ENCODE peak calls at places on chromosome 14, in ten cellular contexts. One of them, this sample, is unnamed. For H3K4me1, the result is how much of the 10 kb centered on the place peaks cover.

GRCh38 chr14:53144244-53144643 is 8.9 kb downstream of the DDHD1 start:
- DNase-seq in foreskin keratinocyte: no peak
- DNase-seq in uterus: no peak
- DNase-seq in heart left ventricle: no peak
- DNase-seq in cardiac muscle cell: no peak
- DNase-seq in GM23338: no peak
- DNase-seq in mesendoderm: no peak
- DNase-seq in GM23248: no peak
- DNase-seq in spleen: no peak
- DNase-seq in endodermal cell: no peak
- DNase-seq in this sample: no peak

GRCh38 chr14:30796707-30797106 is 77.7 kb upstream of the COCH start:
- DNase-seq in endodermal cell: no peak
- DNase-seq in cardiac muscle cell: no peak
- DNase-seq in GM23248: no peak
- DNase-seq in spleen: no peak
- DNase-seq in heart left ventricle: no peak
- DNase-seq in mesendoderm: no peak
- DNase-seq in GM23338: no peak
- DNase-seq in foreskin keratinocyte: no peak
- DNase-seq in uterus: no peak
- DNase-seq in this sample: no peak

GRCh38 chr14:69605761-69606160 is 5.6 kb upstream of the SUSD6 start:
- DNase-seq in GM23338: no peak
- DNase-seq in spleen: no peak
- DNase-seq in heart left ventricle: no peak
- DNase-seq in foreskin keratinocyte: no peak
- DNase-seq in mesendoderm: no peak
- DNase-seq in cardiac muscle cell: no peak
- DNase-seq in uterus: no peak
- DNase-seq in endodermal cell: no peak
- DNase-seq in GM23248: no peak
- DNase-seq in this sample: no peak

GRCh38 chr14:41419709-41420108 is 187.0 kb upstream of the LRFN5 start:
- DNase-seq in endodermal cell: no peak
- DNase-seq in mesendoderm: no peak
- DNase-seq in cardiac muscle cell: no peak
- DNase-seq in GM23338: no peak
- DNase-seq in heart left ventricle: no peak
- DNase-seq in foreskin keratinocyte: no peak
- DNase-seq in GM23248: no peak
- DNase-seq in uterus: no peak
- DNase-seq in spleen: no peak
- DNase-seq in this sample: no peak

GRCh38 chr14:89340200-89340667 is 76.8 kb downstream of the FOXN3 start:
- DNase-seq in uterus: no peak
- DNase-seq in GM23338: no peak
- DNase-seq in foreskin keratinocyte: peak
- DNase-seq in spleen: no peak
- DNase-seq in mesendoderm: no peak
- DNase-seq in cardiac muscle cell: no peak
- DNase-seq in endodermal cell: no peak
- DNase-seq in GM23248: peak
- DNase-seq in heart left ventricle: no peak
- DNase-seq in this sample: no peak

GRCh38 chr14:30266290-30266689 is 292.7 kb upstream of the G2E3 start:
- DNase-seq in GM23338: peak
- DNase-seq in endodermal cell: no peak
- DNase-seq in heart left ventricle: no peak
- DNase-seq in uterus: no peak
- DNase-seq in spleen: no peak
- DNase-seq in foreskin keratinocyte: no peak
- DNase-seq in GM23248: no peak
- DNase-seq in mesendoderm: peak
- DNase-seq in cardiac muscle cell: no peak
- DNase-seq in this sample: no peak

GRCh38 chr14:105532735-105533141 is 6.4 kb downstream of the TMEM121 start:
- DNase-seq in heart left ventricle: no peak
- DNase-seq in uterus: no peak
- DNase-seq in endodermal cell: peak
- DNase-seq in GM23248: peak
- DNase-seq in spleen: peak
- DNase-seq in cardiac muscle cell: no peak
- DNase-seq in foreskin keratinocyte: no peak
- DNase-seq in GM23338: peak
- DNase-seq in mesendoderm: no peak
- DNase-seq in this sample: no peak

GRCh38 chr14:24095196-24096068 is 1.3 kb downstream of the PCK2 start:
- DNase-seq in GM23248: peak
- DNase-seq in cardiac muscle cell: peak
- DNase-seq in uterus: peak
- DNase-seq in endodermal cell: peak
- DNase-seq in mesendoderm: peak
- DNase-seq in spleen: peak
- DNase-seq in foreskin keratinocyte: no peak
- DNase-seq in heart left ventricle: peak
- DNase-seq in GM23338: peak
- DNase-seq in this sample: no peak

GRCh38 chr14:22370084-22370847 is 218.8 kb downstream of the DAD1 start:
- DNase-seq in cardiac muscle cell: no peak
- DNase-seq in mesendoderm: no peak
- DNase-seq in GM23338: no peak
- DNase-seq in endodermal cell: no peak
- DNase-seq in spleen: no peak
- DNase-seq in foreskin keratinocyte: peak
- DNase-seq in uterus: no peak
- DNase-seq in GM23248: peak
- DNase-seq in heart left ventricle: peak
- DNase-seq in this sample: peak

GRCh38 chr14:66495214-66496098 is 9.3 kb downstream of the CCDC196 start:
- DNase-seq in mesendoderm: peak
- DNase-seq in cardiac muscle cell: peak
- DNase-seq in spleen: no peak
- DNase-seq in endodermal cell: peak
- DNase-seq in uterus: peak
- DNase-seq in GM23338: peak
- DNase-seq in heart left ventricle: peak
- DNase-seq in foreskin keratinocyte: peak
- DNase-seq in GM23248: peak
- DNase-seq in this sample: peak

GRCh38 chr14:73785336-73785833 is 66.2 kb upstream of the PTGR2 start:
- DNase-seq in cardiac muscle cell: no peak
- DNase-seq in spleen: peak
- DNase-seq in GM23248: peak
- DNase-seq in mesendoderm: peak
- DNase-seq in endodermal cell: peak
- DNase-seq in foreskin keratinocyte: no peak
- DNase-seq in GM23338: peak
- DNase-seq in uterus: peak
- DNase-seq in heart left ventricle: no peak
- DNase-seq in this sample: peak

GRCh38 chr14:100538566-100539318 is 48.5 kb downstream of the BEGAIN start:
- DNase-seq in foreskin keratinocyte: no peak
- DNase-seq in uterus: peak
- DNase-seq in heart left ventricle: peak
- DNase-seq in spleen: peak
- DNase-seq in cardiac muscle cell: no peak
- DNase-seq in mesendoderm: no peak
- DNase-seq in endodermal cell: peak
- DNase-seq in GM23248: no peak
- DNase-seq in GM23338: no peak
- DNase-seq in this sample: peak

GRCh38 chr14:75822522-75823288 is 159.1 kb downstream of the TGFB3 start:
- DNase-seq in uterus: no peak
- DNase-seq in heart left ventricle: no peak
- DNase-seq in cardiac muscle cell: no peak
- DNase-seq in endodermal cell: no peak
- DNase-seq in spleen: no peak
- DNase-seq in foreskin keratinocyte: no peak
- DNase-seq in GM23248: peak
- DNase-seq in GM23338: no peak
- DNase-seq in mesendoderm: no peak
- DNase-seq in this sample: no peak

GRCh38 chr14:86602263-86602662 is 1072.3 kb downstream of the FLRT2 start:
- DNase-seq in foreskin keratinocyte: no peak
- DNase-seq in spleen: no peak
- DNase-seq in endodermal cell: no peak
- DNase-seq in cardiac muscle cell: no peak
- DNase-seq in mesendoderm: peak
- DNase-seq in heart left ventricle: no peak
- DNase-seq in GM23338: no peak
- DNase-seq in uterus: no peak
- DNase-seq in GM23248: no peak
- DNase-seq in this sample: no peak

GRCh38 chr14:104677506-104678332 is 11.7 kb upstream of the INF2 start:
- DNase-seq in uterus: peak
- DNase-seq in heart left ventricle: peak
- DNase-seq in foreskin keratinocyte: no peak
- DNase-seq in GM23338: peak
- DNase-seq in cardiac muscle cell: peak
- DNase-seq in mesendoderm: peak
- DNase-seq in GM23248: peak
- DNase-seq in endodermal cell: peak
- DNase-seq in spleen: peak
- DNase-seq in this sample: peak

GRCh38 chr14:92600318-92601053 is 86.9 kb downstream of the RIN3 start:
- DNase-seq in mesendoderm: no peak
- DNase-seq in spleen: no peak
- DNase-seq in cardiac muscle cell: no peak
- DNase-seq in GM23248: peak
- DNase-seq in endodermal cell: peak
- DNase-seq in GM23338: no peak
- DNase-seq in foreskin keratinocyte: peak
- DNase-seq in heart left ventricle: no peak
- DNase-seq in uterus: no peak
- DNase-seq in this sample: peak

GRCh38 chr14:100445436-100446088 is 122.4 kb downstream of the SLC25A47 start:
- DNase-seq in endodermal cell: peak
- DNase-seq in uterus: no peak
- DNase-seq in cardiac muscle cell: no peak
- DNase-seq in spleen: no peak
- DNase-seq in GM23338: no peak
- DNase-seq in heart left ventricle: no peak
- DNase-seq in mesendoderm: no peak
- DNase-seq in GM23248: peak
- DNase-seq in foreskin keratinocyte: no peak
- DNase-seq in this sample: no peak

GRCh38 chr14:24011051-24011450 is 22.3 kb downstream of the DHRS4L2 start:
- DNase-seq in mesendoderm: no peak
- DNase-seq in GM23338: no peak
- DNase-seq in foreskin keratinocyte: no peak
- DNase-seq in uterus: no peak
- DNase-seq in cardiac muscle cell: no peak
- DNase-seq in spleen: no peak
- DNase-seq in GM23248: no peak
- DNase-seq in heart left ventricle: no peak
- DNase-seq in endodermal cell: no peak
- DNase-seq in this sample: no peak

GRCh38 chr14:32728957-32729356 is 209.7 kb upstream of the NPAS3 start:
- DNase-seq in endodermal cell: no peak
- DNase-seq in GM23248: no peak
- DNase-seq in mesendoderm: peak
- DNase-seq in heart left ventricle: no peak
- DNase-seq in uterus: no peak
- DNase-seq in spleen: no peak
- DNase-seq in cardiac muscle cell: no peak
- DNase-seq in GM23338: no peak
- DNase-seq in foreskin keratinocyte: no peak
- DNase-seq in this sample: no peak
- H3K4me1 ChIP-seq in endodermal cell: under half
- H3K4me1 ChIP-seq in GM23248: under half
- H3K4me1 ChIP-seq in mesendoderm: under half
- H3K4me1 ChIP-seq in heart left ventricle: under half
- H3K4me1 ChIP-seq in uterus: under half
- H3K4me1 ChIP-seq in spleen: under half
- H3K4me1 ChIP-seq in cardiac muscle cell: under half
- H3K4me1 ChIP-seq in GM23338: under half
- H3K4me1 ChIP-seq in foreskin keratinocyte: under half
- H3K4me1 ChIP-seq in this sample: under half

DNA sequence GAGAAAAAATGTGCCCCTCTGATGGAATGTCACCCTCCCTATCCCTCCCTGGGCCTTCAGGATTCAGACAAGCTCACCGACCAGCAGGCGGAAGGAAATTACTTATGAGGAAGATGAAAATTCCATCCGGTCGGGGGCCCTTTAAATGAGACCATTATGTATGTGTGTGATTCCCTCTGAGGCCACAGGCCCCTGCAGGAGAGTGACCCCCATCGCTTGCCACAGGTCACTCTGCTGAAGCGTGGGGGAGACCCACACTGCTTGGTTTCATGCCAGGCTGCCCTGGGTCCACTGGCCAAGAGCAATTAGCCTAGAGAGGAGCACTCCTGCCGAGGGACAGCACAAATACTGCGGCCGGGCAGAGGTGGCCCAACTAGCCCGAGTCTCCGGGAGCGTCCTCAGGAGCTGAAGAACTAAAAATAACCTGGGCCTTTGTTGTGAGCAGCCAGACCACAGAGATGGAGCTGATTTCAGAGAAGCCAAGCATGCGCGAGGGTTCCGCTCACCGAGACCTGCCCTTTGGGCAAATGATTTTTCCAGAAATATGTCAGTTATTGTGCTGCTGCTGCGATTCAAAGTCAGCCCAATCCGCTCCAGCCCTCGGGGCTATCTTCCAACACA is 276.4 kb downstream of the DPF3 start:
- DNase-seq in endodermal cell: no peak
- DNase-seq in mesendoderm: peak
- DNase-seq in uterus: no peak
- DNase-seq in GM23338: peak
- DNase-seq in spleen: no peak
- DNase-seq in foreskin keratinocyte: no peak
- DNase-seq in heart left ventricle: peak
- DNase-seq in GM23248: peak
- DNase-seq in cardiac muscle cell: peak
- DNase-seq in this sample: no peak
- H3K27ac ChIP-seq in endodermal cell: peak
- H3K27ac ChIP-seq in mesendoderm: no peak
- H3K27ac ChIP-seq in uterus: peak
- H3K27ac ChIP-seq in GM23338: no peak
- H3K27ac ChIP-seq in spleen: peak
- H3K27ac ChIP-seq in foreskin keratinocyte: no peak
- H3K27ac ChIP-seq in heart left ventricle: peak
- H3K27ac ChIP-seq in GM23248: no peak
- H3K27ac ChIP-seq in cardiac muscle cell: peak
- H3K27ac ChIP-seq in this sample: no peak

GRCh38 chr14:101707863-101708620 is 53.5 kb upstream of the PPP2R5C start:
- DNase-seq in heart left ventricle: no peak
- DNase-seq in cardiac muscle cell: no peak
- DNase-seq in uterus: no peak
- DNase-seq in spleen: no peak
- DNase-seq in GM23338: no peak
- DNase-seq in mesendoderm: no peak
- DNase-seq in foreskin keratinocyte: no peak
- DNase-seq in GM23248: no peak
- DNase-seq in endodermal cell: peak
- DNase-seq in this sample: no peak
- H3K4me1 ChIP-seq in heart left ventricle: under half
- H3K4me1 ChIP-seq in cardiac muscle cell: under half
- H3K4me1 ChIP-seq in uterus: under half
- H3K4me1 ChIP-seq in spleen: under half
- H3K4me1 ChIP-seq in GM23338: under half
- H3K4me1 ChIP-seq in mesendoderm: under half
- H3K4me1 ChIP-seq in foreskin keratinocyte: under half
- H3K4me1 ChIP-seq in GM23248: under half
- H3K4me1 ChIP-seq in endodermal cell: under half
- H3K4me1 ChIP-seq in this sample: under half

GRCh38 chr14:68474741-68475140 is 318.1 kb downstream of the ZFP36L1 start:
- DNase-seq in cardiac muscle cell: no peak
- DNase-seq in GM23248: no peak
- DNase-seq in spleen: no peak
- DNase-seq in endodermal cell: no peak
- DNase-seq in uterus: no peak
- DNase-seq in heart left ventricle: no peak
- DNase-seq in GM23338: no peak
- DNase-seq in mesendoderm: no peak
- DNase-seq in foreskin keratinocyte: no peak
- DNase-seq in this sample: no peak
- H3K27ac ChIP-seq in cardiac muscle cell: no peak
- H3K27ac ChIP-seq in GM23248: no peak
- H3K27ac ChIP-seq in spleen: no peak
- H3K27ac ChIP-seq in endodermal cell: no peak
- H3K27ac ChIP-seq in uterus: peak
- H3K27ac ChIP-seq in heart left ventricle: no peak
- H3K27ac ChIP-seq in GM23338: no peak
- H3K27ac ChIP-seq in mesendoderm: no peak
- H3K27ac ChIP-seq in foreskin keratinocyte: no peak
- H3K27ac ChIP-seq in this sample: no peak

This sample was measured in adrenal gland.